ENCODE peak calls at places on chromosomes 13 and 19, in eight cellular contexts. W, U, M, R, I, C, X and G are unnamed samples.

GRCh38 chr19:14005381-14006084 is 587 bp downstream of the RFX1 start:
- DNase-seq in W (no peak), U (peak), M (peak), R (peak), I (peak), C (peak), X (peak), G (peak)

GRCh38 chr19:43432866-43433673 is 18.4 kb downstream of the TEX101 start:
- DNase-seq in W (no peak), U (peak), M (peak), R (peak), I (peak), C (peak), X (peak), G (peak)

GRCh38 chr13:37201081-37201480 is 95.6 kb upstream of the CSNK1A1L start:
- DNase-seq in W (no peak), U (no peak), M (no peak), R (no peak), I (no peak), C (no peak), X (no peak), G (no peak)

GRCh38 chr13:47679391-47679790 is 321.7 kb downstream of the SUCLA2 start:
- DNase-seq in W (no peak), U (no peak), M (peak), R (no peak), I (no peak), C (no peak), X (no peak), G (peak)

GRCh38 chr19:33726756-33727155 is 69.9 kb upstream of the KCTD15 start:
- DNase-seq in W (no peak), U (no peak), M (no peak), R (no peak), I (no peak), C (no peak), X (no peak), G (no peak)

GRCh38 chr19:30095171-30095570 is 153.1 kb downstream of the URI1 start:
- DNase-seq in W (no peak), U (no peak), M (no peak), R (no peak), I (no peak), C (no peak), X (no peak), G (no peak)

GRCh38 chr13:102195566-102196462 is 206.0 kb downstream of the FGF14 start:
- DNase-seq in W (peak), U (no peak), M (no peak), R (no peak), I (no peak), C (no peak), X (no peak), G (peak)

GRCh38 chr13:106859505-106859904 is 291.6 kb upstream of the ARGLU1 start:
- DNase-seq in W (no peak), U (no peak), M (no peak), R (no peak), I (no peak), C (no peak), X (no peak), G (no peak)

GRCh38 chr13:30371649-30372265 is 50.5 kb upstream of the UBE2L5 start:
- DNase-seq in W (no peak), U (no peak), M (peak), R (peak), I (peak), C (peak), X (no peak), G (peak)

GRCh38 chr19:33482486-33482885 is 39.1 kb downstream of the PEPD start:
- DNase-seq in W (no peak), U (no peak), M (no peak), R (no peak), I (no peak), C (no peak), X (no peak), G (no peak)

GRCh38 chr13:24217601-24218281 is 57.2 kb downstream of the SPATA13 start:
- DNase-seq in W (no peak), U (no peak), M (no peak), R (no peak), I (peak), C (peak), X (no peak), G (peak)

GRCh38 chr19:35641515-35642151 is at the start of gene ETV2:
- DNase-seq in W (no peak), U (no peak), M (no peak), R (no peak), I (peak), C (peak), X (peak), G (no peak)

GRCh38 chr19:13281567-13282291 is 131.5 kb downstream of the IER2 start:
- DNase-seq in W (no peak), U (no peak), M (no peak), R (no peak), I (no peak), C (no peak), X (peak), G (no peak)

GRCh38 chr13:35388979-35389378 is 87.5 kb downstream of the MAB21L1 start:
- DNase-seq in W (peak), U (no peak), M (no peak), R (no peak), I (no peak), C (no peak), X (no peak), G (no peak)

GRCh38 chr19:35828694-35829301 is 16.2 kb upstream of the PRODH2 start:
- DNase-seq in W (peak), U (no peak), M (peak), R (peak), I (peak), C (peak), X (peak), G (peak)

GRCh38 chr13:105567951-105568510 is 967.4 kb downstream of the EFNB2 start:
- DNase-seq in W (no peak), U (no peak), M (no peak), R (no peak), I (no peak), C (no peak), X (no peak), G (no peak)